ENCODE peak calls at places on chromosomes 5 and 9, in four cellular contexts. One of them, this sample, is unnamed.

GRCh38 chr5:158739941-158740340 is 359.8 kb downstream of the EBF1 start:
- DNase-seq in astrocyte of the spinal cord: no peak
- DNase-seq in IMR-90: no peak
- DNase-seq in H1: no peak
- DNase-seq in this sample: no peak

GRCh38 chr9:122609810-122610209 is 4.7 kb upstream of the OR1Q1 start:
- DNase-seq in astrocyte of the spinal cord: no peak
- DNase-seq in IMR-90: no peak
- DNase-seq in H1: no peak
- DNase-seq in this sample: no peak

GRCh38 chr5:35773936-35774335 is 82.8 kb upstream of the IL7R start:
- DNase-seq in astrocyte of the spinal cord: no peak
- DNase-seq in IMR-90: peak
- DNase-seq in H1: no peak
- DNase-seq in this sample: no peak

GRCh38 chr9:121440265-121440664 is 59.4 kb downstream of the GGTA1 start:
- DNase-seq in astrocyte of the spinal cord: no peak
- DNase-seq in IMR-90: peak
- DNase-seq in H1: no peak
- DNase-seq in this sample: no peak

GRCh38 chr5:1129725-1130082 is 17.8 kb upstream of the SLC12A7 start:
- DNase-seq in astrocyte of the spinal cord: no peak
- DNase-seq in IMR-90: no peak
- DNase-seq in H1: no peak
- DNase-seq in this sample: no peak

GRCh38 chr9:114200721-114201300 is 45.5 kb downstream of the COL27A1 start:
- DNase-seq in astrocyte of the spinal cord: peak
- DNase-seq in IMR-90: peak
- DNase-seq in H1: no peak
- DNase-seq in this sample: no peak

GRCh38 chr5:1553642-1554409 is 30.1 kb upstream of the LPCAT1 start:
- DNase-seq in astrocyte of the spinal cord: no peak
- DNase-seq in IMR-90: no peak
- DNase-seq in H1: no peak
- DNase-seq in this sample: no peak

GRCh38 chr9:2700398-2700797 is 16.9 kb upstream of the KCNV2 start:
- DNase-seq in astrocyte of the spinal cord: no peak
- DNase-seq in IMR-90: no peak
- DNase-seq in H1: no peak
- DNase-seq in this sample: no peak

GRCh38 chr9:133991964-133992779 is at the start of gene VAV2:
- DNase-seq in astrocyte of the spinal cord: peak
- DNase-seq in IMR-90: peak
- DNase-seq in H1: no peak
- DNase-seq in this sample: peak

GRCh38 chr5:169648725-169649124 is 11.7 kb downstream of the DOCK2 start:
- DNase-seq in astrocyte of the spinal cord: peak
- DNase-seq in IMR-90: peak
- DNase-seq in H1: no peak
- DNase-seq in this sample: no peak

GRCh38 chr5:39373797-39374196 is 9.5 kb upstream of the C9 start:
- DNase-seq in astrocyte of the spinal cord: no peak
- DNase-seq in IMR-90: no peak
- DNase-seq in H1: no peak
- DNase-seq in this sample: no peak

GRCh38 chr9:129968690-129969485 is 74.1 kb downstream of the FNBP1 start:
- DNase-seq in astrocyte of the spinal cord: peak
- DNase-seq in IMR-90: peak
- DNase-seq in H1: no peak
- DNase-seq in this sample: no peak

GRCh38 chr9:124306098-124306735 is 48.5 kb downstream of the NEK6 start:
- DNase-seq in astrocyte of the spinal cord: peak
- DNase-seq in IMR-90: peak
- DNase-seq in H1: no peak
- DNase-seq in this sample: no peak

GRCh38 chr9:107731115-107731762 is 241.7 kb upstream of the KLF4 start:
- DNase-seq in astrocyte of the spinal cord: no peak
- DNase-seq in IMR-90: no peak
- DNase-seq in H1: no peak
- DNase-seq in this sample: no peak

GRCh38 chr5:55226934-55227737 is at the start of gene MCIDAS:
- DNase-seq in astrocyte of the spinal cord: no peak
- DNase-seq in IMR-90: peak
- DNase-seq in H1: no peak
- DNase-seq in this sample: peak

GRCh38 chr5:170732685-170733084 is 50.8 kb upstream of the GABRP start:
- DNase-seq in astrocyte of the spinal cord: no peak
- DNase-seq in IMR-90: no peak
- DNase-seq in H1: no peak
- DNase-seq in this sample: no peak

GRCh38 chr5:159894149-159894720 is 22.0 kb upstream of the ADRA1B start:
- DNase-seq in astrocyte of the spinal cord: no peak
- DNase-seq in IMR-90: peak
- DNase-seq in H1: no peak
- DNase-seq in this sample: no peak

GRCh38 chr5:264346-264745 is 7.1 kb upstream of the PDCD6 start:
- DNase-seq in astrocyte of the spinal cord: no peak
- DNase-seq in IMR-90: no peak
- DNase-seq in H1: no peak
- DNase-seq in this sample: no peak

GRCh38 chr9:109963079-109963478 is 183.1 kb downstream of the PALM2AKAP2 start:
- DNase-seq in astrocyte of the spinal cord: no peak
- DNase-seq in IMR-90: no peak
- DNase-seq in H1: no peak
- DNase-seq in this sample: no peak

GRCh38 chr5:36590513-36591286 is 15.7 kb upstream of the SLC1A3 start:
- DNase-seq in astrocyte of the spinal cord: peak
- DNase-seq in IMR-90: no peak
- DNase-seq in H1: no peak
- DNase-seq in this sample: no peak

GRCh38 chr5:90548069-90548593 is 10.5 kb upstream of the ADGRV1 start:
- DNase-seq in astrocyte of the spinal cord: no peak
- DNase-seq in IMR-90: no peak
- DNase-seq in H1: no peak
- DNase-seq in this sample: no peak

GRCh38 chr5:32261198-32261597 is 51.5 kb downstream of the MTMR12 start:
- DNase-seq in astrocyte of the spinal cord: no peak
- DNase-seq in IMR-90: no peak
- DNase-seq in H1: no peak
- DNase-seq in this sample: no peak

GRCh38 chr9:35675204-35675603 is 1.5 kb downstream of the CA9 start:
- DNase-seq in astrocyte of the spinal cord: no peak
- DNase-seq in IMR-90: no peak
- DNase-seq in H1: no peak
- DNase-seq in this sample: no peak

DNA sequence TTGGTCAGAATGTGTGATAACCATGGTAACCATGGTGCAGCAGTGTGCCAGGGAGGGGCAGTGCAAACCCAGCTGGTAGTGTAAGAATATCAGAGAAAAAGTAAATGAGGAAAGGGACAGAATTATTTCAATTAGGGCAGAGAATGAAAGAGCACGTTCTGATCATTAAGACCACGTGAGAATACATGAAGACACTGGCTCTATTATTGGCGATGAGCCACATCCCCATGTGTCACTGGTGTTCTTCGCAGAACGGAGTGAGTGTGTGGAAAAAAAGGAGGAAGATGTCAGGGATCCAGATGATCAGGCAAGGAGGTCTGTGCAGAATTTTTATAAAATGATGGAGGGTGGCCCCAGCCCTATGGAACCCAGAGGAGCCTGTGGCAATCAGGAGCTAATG is 315.5 kb downstream of the SEMA5A start:
- DNase-seq in astrocyte of the spinal cord: no peak
- DNase-seq in IMR-90: no peak
- DNase-seq in H1: no peak
- DNase-seq in this sample: no peak
- TF ChIP-seq CTCF in astrocyte of the spinal cord: no peak
- TF ChIP-seq CTCF in IMR-90: no peak
- TF ChIP-seq CTCF in H1: no peak
- TF ChIP-seq CTCF in this sample: no peak

GRCh38 chr9:98406469-98406868 is 151.0 kb upstream of the TBC1D2 start:
- DNase-seq in astrocyte of the spinal cord: no peak
- DNase-seq in IMR-90: no peak
- DNase-seq in H1: no peak
- DNase-seq in this sample: no peak

GRCh38 chr9:98415782-98416181 is 160.3 kb upstream of the TBC1D2 start:
- DNase-seq in astrocyte of the spinal cord: no peak
- DNase-seq in IMR-90: no peak
- DNase-seq in H1: no peak
- DNase-seq in this sample: no peak

GRCh38 chr9:98409637-98410173 is 154.3 kb upstream of the TBC1D2 start:
- DNase-seq in astrocyte of the spinal cord: no peak
- DNase-seq in IMR-90: no peak
- DNase-seq in H1: no peak
- DNase-seq in this sample: no peak

GRCh38 chr9:98411981-98412561 is 156.6 kb upstream of the TBC1D2 start:
- DNase-seq in astrocyte of the spinal cord: no peak
- DNase-seq in IMR-90: no peak
- DNase-seq in H1: no peak
- DNase-seq in this sample: no peak

GRCh38 chr9:98410185-98410697 is 154.8 kb upstream of the TBC1D2 start:
- DNase-seq in astrocyte of the spinal cord: peak
- DNase-seq in IMR-90: peak
- DNase-seq in H1: peak
- DNase-seq in this sample: no peak
- TF ChIP-seq CTCF in astrocyte of the spinal cord: peak
- TF ChIP-seq CTCF in IMR-90: peak
- TF ChIP-seq CTCF in H1: peak
- TF ChIP-seq CTCF in this sample: no peak

GRCh38 chr9:81465468-81466002 is 223.8 kb downstream of the TLE1 start:
- DNase-seq in astrocyte of the spinal cord: peak
- DNase-seq in IMR-90: peak
- DNase-seq in H1: no peak
- DNase-seq in this sample: no peak
- TF ChIP-seq CTCF in astrocyte of the spinal cord: peak
- TF ChIP-seq CTCF in IMR-90: peak
- TF ChIP-seq CTCF in H1: no peak
- TF ChIP-seq CTCF in this sample: no peak

GRCh38 chr5:23352437-23352836 is 155.0 kb upstream of the PRDM9 start:
- DNase-seq in astrocyte of the spinal cord: no peak
- DNase-seq in IMR-90: no peak
- DNase-seq in H1: peak
- DNase-seq in this sample: no peak
- TF ChIP-seq CTCF in astrocyte of the spinal cord: no peak
- TF ChIP-seq CTCF in IMR-90: no peak
- TF ChIP-seq CTCF in H1: peak
- TF ChIP-seq CTCF in this sample: no peak

DNA sequence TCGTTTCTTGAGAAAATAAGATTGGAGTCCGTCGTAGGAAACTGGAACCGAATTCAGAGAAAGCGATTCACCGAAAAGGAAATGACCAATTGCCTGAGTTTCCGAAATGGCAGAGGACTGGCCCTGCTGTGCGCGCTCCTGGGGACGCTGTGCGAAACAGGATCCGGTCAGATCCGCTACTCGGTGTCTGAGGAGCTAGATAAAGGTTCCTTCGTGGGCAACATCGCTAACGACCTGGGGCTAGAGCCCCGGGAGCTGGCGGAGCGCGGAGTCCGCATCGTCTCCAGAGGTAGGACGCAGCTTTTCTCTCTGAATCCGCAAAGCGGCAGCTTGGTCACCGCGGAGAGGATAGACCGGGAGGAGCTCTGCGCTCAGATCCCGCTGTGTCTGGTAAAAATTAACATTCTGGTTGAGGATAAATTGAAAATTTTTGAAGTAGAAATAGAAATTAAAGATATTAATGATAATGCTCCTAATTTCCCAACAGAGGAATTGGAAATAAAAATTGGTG is 379 bp downstream of the PCDHGA3 start:
- DNase-seq in astrocyte of the spinal cord: no peak
- DNase-seq in IMR-90: no peak
- DNase-seq in H1: no peak
- DNase-seq in this sample: no peak
- TF ChIP-seq CTCF in astrocyte of the spinal cord: no peak
- TF ChIP-seq CTCF in IMR-90: no peak
- TF ChIP-seq CTCF in H1: no peak
- TF ChIP-seq CTCF in this sample: no peak

GRCh38 chr5:73314395-73315195 is 134.0 kb downstream of the FOXD1 start:
- DNase-seq in astrocyte of the spinal cord: peak
- DNase-seq in IMR-90: peak
- DNase-seq in H1: no peak
- DNase-seq in this sample: no peak

GRCh38 chr5:73317523-73317922 is 131.1 kb downstream of the FOXD1 start:
- DNase-seq in astrocyte of the spinal cord: no peak
- DNase-seq in IMR-90: no peak
- DNase-seq in H1: no peak
- DNase-seq in this sample: no peak

GRCh38 chr5:73311291-73312110 is 137.1 kb downstream of the FOXD1 start:
- DNase-seq in astrocyte of the spinal cord: peak
- DNase-seq in IMR-90: peak
- DNase-seq in H1: no peak
- DNase-seq in this sample: no peak

GRCh38 chr5:73312146-73312871 is 136.3 kb downstream of the FOXD1 start:
- DNase-seq in astrocyte of the spinal cord: peak
- DNase-seq in IMR-90: peak
- DNase-seq in H1: no peak
- DNase-seq in this sample: no peak

DNA sequence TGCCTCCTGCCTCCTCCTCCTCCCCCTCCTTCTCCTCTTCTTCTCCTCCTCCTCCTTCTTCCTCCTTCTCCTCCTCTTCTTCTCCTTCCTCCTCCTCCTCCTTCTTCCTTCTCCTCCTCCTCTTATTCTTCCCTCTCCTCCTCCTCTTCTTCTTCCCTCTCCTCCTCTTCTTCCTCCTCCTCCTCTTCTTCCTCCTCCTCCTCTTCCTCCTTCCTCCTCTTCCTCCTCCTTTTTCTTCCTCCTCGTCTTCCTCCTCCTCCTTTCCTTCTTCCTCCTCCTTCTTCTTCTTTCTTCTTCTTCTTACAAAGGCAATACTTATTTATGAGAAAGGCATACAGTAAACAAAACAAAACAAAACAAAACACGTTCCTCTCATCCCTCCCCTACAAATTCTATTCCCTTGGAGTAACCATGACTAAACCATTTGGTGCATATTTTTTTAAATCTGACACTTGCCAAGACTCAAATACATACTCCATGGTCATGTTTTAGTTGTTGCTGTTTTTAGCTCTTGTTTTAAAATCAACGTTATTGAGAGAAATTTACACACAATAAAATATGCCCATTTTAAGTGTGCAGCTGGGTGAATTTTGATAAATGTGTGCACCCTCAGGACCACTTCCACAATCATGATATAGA is 135.6 kb downstream of the FOXD1 start:
- DNase-seq in astrocyte of the spinal cord: no peak
- DNase-seq in IMR-90: peak
- DNase-seq in H1: no peak
- DNase-seq in this sample: no peak
- TF ChIP-seq CTCF in astrocyte of the spinal cord: no peak
- TF ChIP-seq CTCF in IMR-90: no peak
- TF ChIP-seq CTCF in H1: no peak
- TF ChIP-seq CTCF in this sample: no peak

DNA sequence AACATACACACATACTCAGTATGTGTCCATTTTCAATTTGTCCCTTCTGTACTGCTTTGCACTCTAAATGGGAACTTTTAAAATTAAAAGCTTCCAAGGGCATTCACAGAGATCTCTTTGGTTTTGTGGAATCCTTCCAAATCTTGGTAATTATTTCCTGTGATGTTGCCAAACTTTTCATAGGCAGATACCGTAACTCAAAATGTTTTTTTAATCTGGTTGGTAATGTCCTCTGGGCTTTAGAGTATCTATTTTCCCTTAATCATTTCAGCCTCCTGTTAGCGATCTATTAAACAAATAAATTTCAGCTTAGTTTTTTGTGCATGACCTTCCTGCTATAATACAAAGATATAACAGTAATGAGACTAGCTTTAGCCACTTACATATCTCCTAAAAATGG is 282.4 kb downstream of the ARHGEF28 start:
- DNase-seq in astrocyte of the spinal cord: no peak
- DNase-seq in IMR-90: no peak
- DNase-seq in H1: no peak
- DNase-seq in this sample: no peak
- TF ChIP-seq CTCF in astrocyte of the spinal cord: no peak
- TF ChIP-seq CTCF in IMR-90: no peak
- TF ChIP-seq CTCF in H1: no peak
- TF ChIP-seq CTCF in this sample: no peak